ENCODE peak calls at places on chromosome 5, in six cellular contexts. W is coronary artery; M is GM19239; Z is pancreas; E is activated CD4-positive, alpha-beta T cell treated with anti-CD3 and anti-CD28 coated beads, Interleukin-2, amount 50 U/mL, for 48 hours; L is posterior cingulate gyrus. S is an unnamed sample.

GRCh38 chr5:61993446-61994017 is 312.5 kb upstream of the KIF2A start:
- DNase-seq in M (no peak), L (no peak), Z (no peak), E (no peak), W (no peak), S (no peak)

GRCh38 chr5:59218424-59219045 is 635.7 kb downstream of the RAB3C start:
- DNase-seq in E (no peak), L (no peak), W (no peak), Z (no peak), M (no peak), S (no peak)

GRCh38 chr5:16933337-16933736 is 2.8 kb downstream of the MYO10 start:
- DNase-seq in W (no peak), Z (no peak), M (no peak), L (no peak), E (no peak), S (no peak)

GRCh38 chr5:65986796-65987195 is 60.4 kb downstream of the ERBIN start:
- DNase-seq in Z (no peak), W (no peak), M (no peak), E (no peak), L (no peak), S (no peak)

GRCh38 chr5:14816374-14816998 is 55.1 kb downstream of the ANKH start:
- DNase-seq in E (no peak), W (no peak), Z (no peak), M (no peak), L (no peak), S (no peak)

GRCh38 chr5:142181096-142181495 is 72.5 kb downstream of the NDFIP1 start:
- DNase-seq in E (no peak), L (no peak), M (no peak), W (no peak), Z (no peak), S (no peak)

GRCh38 chr5:53418844-53419243 is 61.6 kb upstream of the FST start:
- DNase-seq in Z (no peak), E (no peak), W (no peak), L (no peak), M (no peak), S (no peak)

GRCh38 chr5:15009420-15009819 is 137.8 kb upstream of the ANKH start:
- DNase-seq in M (no peak), L (no peak), Z (peak), W (no peak), E (no peak), S (no peak)

GRCh38 chr5:160312139-160312959 is at the start of gene CCNJL:
- DNase-seq in Z (no peak), M (peak), E (peak), W (no peak), L (peak), S (peak)

GRCh38 chr5:147699496-147700088 is 82.9 kb downstream of the JAKMIP2 start:
- DNase-seq in W (no peak), Z (no peak), M (no peak), L (no peak), E (no peak), S (no peak)

GRCh38 chr5:114179134-114179533 is 182.7 kb upstream of the KCNN2 start:
- DNase-seq in W (no peak), L (no peak), Z (no peak), M (no peak), E (no peak), S (no peak)

GRCh38 chr5:79191457-79191856 is 44.5 kb upstream of the JMY start:
- DNase-seq in Z (no peak), M (no peak), W (no peak), E (no peak), L (no peak), S (no peak)

GRCh38 chr5:43563321-43563720 is 6.4 kb upstream of the PAIP1 start:
- DNase-seq in E (no peak), L (no peak), M (no peak), Z (no peak), W (no peak), S (no peak)

GRCh38 chr5:66074891-66075290 is 69.2 kb upstream of the SREK1 start:
- DNase-seq in L (no peak), W (no peak), M (no peak), E (no peak), Z (no peak), S (no peak)

GRCh38 chr5:33470544-33470943 is 29.8 kb downstream of the TARS1 start:
- DNase-seq in W (no peak), M (no peak), E (no peak), Z (peak), L (peak), S (peak)

S was measured in neuronal stem cell.